ENCODE peak calls at places on chromosome 2, in four cellular contexts. J is PC-3, Z is neural progenitor cell, F is GM23248. X is an unnamed sample.

GRCh38 chr2:212595036-212595654 is 56.5 kb upstream of the ERBB4 start:
- DNase-seq in J (peak; percentile 72), Z (no peak), F (peak; percentile 39), X (peak; percentile 21)

GRCh38 chr2:19806591-19806990 is 95.2 kb downstream of the TTC32 start:
- DNase-seq in J (no peak), Z (no peak), F (no peak), X (no peak)

GRCh38 chr2:88350641-88351601 is 101.6 kb downstream of the FOXI3 start:
- DNase-seq in J (peak; percentile 31), Z (peak; percentile 84), F (peak; percentile 49), X (peak; percentile 47)

GRCh38 chr2:47373747-47374146 is 29.2 kb upstream of the MSH2 start:
- DNase-seq in J (peak; percentile 18), Z (peak; percentile 41), F (peak; percentile 4), X (no peak)

GRCh38 chr2:36361396-36361795 is 5.8 kb downstream of the CRIM1 start:
- DNase-seq in J (no peak), Z (no peak), F (peak; percentile 65), X (no peak)

GRCh38 chr2:110741491-110741980 is 9.2 kb downstream of the ACOXL start:
- DNase-seq in J (peak; percentile 97), Z (peak; percentile 23), F (no peak), X (no peak)

GRCh38 chr2:216584112-216584511 is 49.1 kb upstream of the IGFBP2 start:
- DNase-seq in J (no peak), Z (no peak), F (no peak), X (no peak)

GRCh38 chr2:216034065-216034464 is 20.7 kb upstream of the MREG start:
- DNase-seq in J (peak; percentile 84), Z (peak; percentile 60), F (peak; percentile 65), X (peak; percentile 76)

GRCh38 chr2:176140520-176141317 is 10.6 kb upstream of the HOXD4 start:
- DNase-seq in J (peak; percentile 85), Z (peak; percentile 93), F (peak; percentile 89), X (peak; percentile 74)

GRCh38 chr2:193841389-193842150 is 1646.8 kb upstream of the TMEFF2 start:
- DNase-seq in J (no peak), Z (no peak), F (peak; percentile 37), X (no peak)

GRCh38 chr2:72920317-72921087 is 3.2 kb downstream of the EMX1 start:
- DNase-seq in J (no peak), Z (peak; percentile 90), F (peak; percentile 57), X (no peak)

GRCh38 chr2:152353364-152353763 is 18.4 kb downstream of the FMNL2 start:
- DNase-seq in J (no peak), Z (no peak), F (no peak), X (no peak)

GRCh38 chr2:238728322-238729260 is 119.3 kb upstream of the TWIST2 start:
- DNase-seq in J (no peak), Z (no peak), F (peak; percentile 94), X (no peak)

GRCh38 chr2:88950010-88950409 is 258.5 kb downstream of the RPIA start:
- DNase-seq in J (peak; percentile 45), Z (no peak), F (peak; percentile 9), X (peak; percentile 15)

GRCh38 chr2:1638281-1638860 is 105.9 kb downstream of the PXDN start:
- DNase-seq in J (peak; percentile 51), Z (no peak), F (peak; percentile 33), X (no peak)

GRCh38 chr2:11977766-11978524 is 231.5 kb downstream of the LPIN1 start:
- DNase-seq in J (no peak), Z (no peak), F (no peak), X (no peak)

GRCh38 chr2:188292446-188293239 is 969 bp downstream of the GULP1 start:
- DNase-seq in J (peak; percentile 86), Z (peak; percentile 91), F (peak; percentile 80), X (no peak)

GRCh38 chr2:238247841-238248440 is 8.1 kb upstream of the HES6 start:
- DNase-seq in J (no peak), Z (no peak), F (no peak), X (no peak)

GRCh38 chr2:151947524-151948165 is 119.4 kb upstream of the ARL5A start:
- DNase-seq in J (peak; percentile 25), Z (no peak), F (peak; percentile 30), X (no peak)

GRCh38 chr2:28108143-28108542 is 217.6 kb downstream of the BABAM2 start:
- DNase-seq in J (no peak), Z (no peak), F (peak; percentile 85), X (no peak)

GRCh38 chr2:70920367-70920715 is 15.4 kb upstream of the ATP6V1B1 start:
- DNase-seq in J (no peak), Z (no peak), F (no peak), X (no peak)

GRCh38 chr2:10368491-10369231 is 66.0 kb downstream of the HPCAL1 start:
- DNase-seq in J (no peak), Z (no peak), F (no peak), X (no peak)

GRCh38 chr2:74740395-74741075 is 86.5 kb downstream of the SEMA4F start:
- DNase-seq in J (peak; percentile 98), Z (no peak), F (peak; percentile 99), X (no peak)

GRCh38 chr2:199261221-199261620 is 196.5 kb downstream of the SATB2 start:
- DNase-seq in J (peak; percentile 82), Z (peak; percentile 3), F (peak; percentile 71), X (no peak)

GRCh38 chr2:185208261-185208660 is 530.3 kb upstream of the FSIP2 start:
- DNase-seq in J (peak; percentile 70), Z (peak; percentile 75), F (no peak), X (no peak)

GRCh38 chr2:218980800-218981389 is 4.1 kb downstream of the FEV start:
- DNase-seq in J (no peak), Z (no peak), F (peak; percentile 33), X (peak; percentile 5)

GRCh38 chr2:149743842-149744468 is 156.4 kb upstream of the MMADHC start:
- DNase-seq in J (peak; percentile 78), Z (no peak), F (peak; percentile 94), X (no peak)

GRCh38 chr2:72770879-72771461 is 54.9 kb downstream of the EXOC6B start:
- DNase-seq in J (peak; percentile 92), Z (peak; percentile 74), F (peak; percentile 80), X (peak; percentile 79)

DNA sequence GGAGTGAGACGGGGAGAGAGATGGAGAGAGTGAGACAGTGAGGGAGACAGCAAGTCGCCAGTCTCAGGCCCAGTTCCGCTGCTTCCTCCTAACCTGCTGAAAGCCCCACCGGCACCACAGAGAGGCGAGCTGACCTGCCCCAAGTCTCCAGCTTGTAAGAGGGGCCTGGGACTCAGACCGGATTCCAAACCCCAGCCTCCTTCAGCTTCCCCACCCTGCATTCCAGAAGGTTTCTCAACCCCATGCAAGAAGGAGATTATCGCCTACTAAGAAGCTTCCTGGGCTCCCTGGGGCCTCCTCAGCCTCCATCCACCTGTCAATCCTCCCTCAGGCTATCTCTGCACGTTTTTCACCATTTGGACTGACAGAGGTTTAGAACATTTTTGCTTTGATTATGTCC is 173.1 kb upstream of the RAB6C start:
- DNase-seq in J (no peak), Z (peak; percentile 63), F (no peak), X (no peak)
- H3K27me3 ChIP-seq in J (peaks cover 46% of the 10 kb centered on the region), Z (no peaks in the 10 kb centered on the region), F (no peaks in the 10 kb centered on the region), X (no peaks in the 10 kb centered on the region)

DNA sequence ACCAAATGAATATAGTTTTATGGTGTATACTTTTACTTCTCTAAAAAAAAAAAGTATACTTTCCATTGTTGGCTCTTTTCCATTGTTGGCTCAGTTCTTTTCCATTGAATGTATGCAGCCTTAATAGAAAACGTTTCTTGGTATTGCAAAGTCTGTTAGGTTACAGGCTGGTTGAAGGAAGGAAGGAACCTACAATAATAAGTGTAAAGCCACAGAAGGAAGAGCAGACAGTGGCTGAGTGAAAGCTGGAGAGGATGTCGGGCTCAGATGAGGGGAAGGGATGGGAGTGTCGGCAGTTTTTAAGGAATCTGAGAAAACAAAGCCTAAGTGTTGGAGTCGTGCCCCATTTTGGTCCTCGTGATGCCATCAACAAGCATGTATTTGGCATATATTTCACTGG is 6.8 kb downstream of the COPS8 start:
- DNase-seq in J (no peak), Z (no peak), F (no peak), X (no peak)
- TF ChIP-seq EZH2phosphoT487 in J (no peak), Z (no peak), F (no peak), X (no peak)

DNA sequence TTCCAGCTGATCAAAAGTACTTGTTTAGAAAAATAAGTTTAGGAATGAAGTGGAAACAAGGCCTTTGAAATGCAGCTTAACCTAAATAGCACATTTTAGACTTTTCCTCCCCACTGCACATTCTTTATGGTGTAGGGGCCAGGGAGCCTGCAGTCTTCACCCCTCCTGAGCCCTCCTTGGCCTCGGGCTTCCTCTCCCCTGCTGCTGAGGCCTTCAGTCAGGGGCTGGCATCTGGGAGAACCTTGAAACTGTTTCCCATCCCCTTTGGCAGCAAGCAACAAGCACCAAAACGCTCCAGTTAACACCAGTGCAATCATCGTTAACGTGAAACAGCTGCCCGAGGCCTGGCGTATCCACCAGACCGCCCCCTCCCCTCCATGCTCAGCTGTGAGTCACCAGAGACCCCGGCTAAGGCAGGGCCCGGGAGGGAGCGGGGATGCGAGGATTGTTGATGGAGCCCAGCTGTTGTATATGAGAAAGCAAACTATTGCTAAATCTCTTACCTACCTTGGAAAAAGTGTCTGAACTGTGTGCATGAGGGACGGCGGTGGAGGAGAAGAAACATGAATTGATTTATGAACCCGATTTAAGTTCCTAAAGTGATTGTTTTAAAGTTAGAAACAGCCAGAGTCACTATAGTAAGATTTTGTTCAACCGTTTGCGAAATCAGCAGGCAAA is 5.3 kb downstream of the ZFP36L2 start:
- DNase-seq in J (no peak), Z (peak; percentile 83), F (peak; percentile 72), X (peak; percentile 25)
- H3F3A ChIP-seq in J (peaks cover 14% of the 10 kb centered on the region), Z (peaks cover 88% of the 10 kb centered on the region), F (peaks cover 46% of the 10 kb centered on the region), X (peaks cover 82% of the 10 kb centered on the region)

GRCh38 chr2:95032341-95032740 is 6.8 kb downstream of the MAL start:
- DNase-seq in J (no peak), Z (no peak), F (no peak), X (no peak)
- H3K27me3 ChIP-seq in J (no peaks in the 10 kb centered on the region), Z (peaks cover 9% of the 10 kb centered on the region), F (peaks cover 56% of the 10 kb centered on the region), X (no peaks in the 10 kb centered on the region)

GRCh38 chr2:217743980-217744761 is 258.6 kb downstream of the TNS1 start:
- DNase-seq in J (no peak), Z (no peak), F (no peak), X (no peak)
- TF ChIP-seq EZH2phosphoT487 in J (no peak), Z (no peak), F (no peak), X (no peak)

X was measured in MM.1S.